ENCODE peak calls at places on chromosomes 1 and 21, in seven cellular contexts. One of them, this sample, is unnamed.

GRCh38 chr1:214296860-214297699 is 16.1 kb downstream of the SMYD2 start:
- DNase-seq in iPS DF 6.9: no peak
- DNase-seq in SK-N-MC: no peak
- DNase-seq in ascending aorta: no peak
- DNase-seq in esophagus squamous epithelium: no peak
- DNase-seq in SJSA1: peak; percentile 76
- DNase-seq in stomach: no peak
- DNase-seq in this sample: no peak

GRCh38 chr1:14300991-14301703 is 297.3 kb upstream of the KAZN start:
- DNase-seq in esophagus squamous epithelium: no peak
- DNase-seq in SJSA1: no peak
- DNase-seq in ascending aorta: no peak
- DNase-seq in stomach: peak; percentile 26
- DNase-seq in SK-N-MC: no peak
- DNase-seq in iPS DF 6.9: no peak
- DNase-seq in this sample: no peak

GRCh38 chr1:19654886-19655717 is 9.6 kb upstream of the HTR6 start:
- DNase-seq in SK-N-MC: no peak
- DNase-seq in stomach: no peak
- DNase-seq in ascending aorta: no peak
- DNase-seq in iPS DF 6.9: no peak
- DNase-seq in esophagus squamous epithelium: no peak
- DNase-seq in SJSA1: no peak
- DNase-seq in this sample: no peak

GRCh38 chr21:15688016-15688415 is 41.8 kb upstream of the USP25 start:
- DNase-seq in SJSA1: no peak
- DNase-seq in iPS DF 6.9: no peak
- DNase-seq in ascending aorta: no peak
- DNase-seq in esophagus squamous epithelium: no peak
- DNase-seq in stomach: no peak
- DNase-seq in SK-N-MC: no peak
- DNase-seq in this sample: no peak

GRCh38 chr1:203040518-203041275 is 14.4 kb downstream of the PPFIA4 start:
- DNase-seq in stomach: no peak
- DNase-seq in SK-N-MC: no peak
- DNase-seq in iPS DF 6.9: no peak
- DNase-seq in ascending aorta: no peak
- DNase-seq in esophagus squamous epithelium: no peak
- DNase-seq in SJSA1: no peak
- DNase-seq in this sample: no peak

GRCh38 chr21:14581902-14582457 is 35.9 kb upstream of the SAMSN1 start:
- DNase-seq in stomach: no peak
- DNase-seq in SJSA1: no peak
- DNase-seq in SK-N-MC: no peak
- DNase-seq in ascending aorta: no peak
- DNase-seq in iPS DF 6.9: no peak
- DNase-seq in esophagus squamous epithelium: no peak
- DNase-seq in this sample: no peak

GRCh38 chr1:175169305-175170018 is 23.1 kb downstream of the KIAA0040 start:
- DNase-seq in stomach: no peak
- DNase-seq in esophagus squamous epithelium: no peak
- DNase-seq in iPS DF 6.9: no peak
- DNase-seq in SK-N-MC: no peak
- DNase-seq in SJSA1: peak; percentile 52
- DNase-seq in ascending aorta: no peak
- DNase-seq in this sample: no peak

GRCh38 chr21:16366207-16366606 is 636.4 kb downstream of the USP25 start:
- DNase-seq in ascending aorta: no peak
- DNase-seq in iPS DF 6.9: no peak
- DNase-seq in SK-N-MC: no peak
- DNase-seq in stomach: no peak
- DNase-seq in esophagus squamous epithelium: no peak
- DNase-seq in SJSA1: no peak
- DNase-seq in this sample: no peak

GRCh38 chr21:28592205-28592845 is 400.4 kb downstream of the LTN1 start:
- DNase-seq in esophagus squamous epithelium: no peak
- DNase-seq in stomach: no peak
- DNase-seq in iPS DF 6.9: no peak
- DNase-seq in SK-N-MC: peak; percentile 61
- DNase-seq in ascending aorta: no peak
- DNase-seq in SJSA1: no peak
- DNase-seq in this sample: no peak

GRCh38 chr1:226064816-226065248 is 2.3 kb downstream of the H3-3A start:
- DNase-seq in SK-N-MC: no peak
- DNase-seq in iPS DF 6.9: no peak
- DNase-seq in ascending aorta: peak; percentile 72
- DNase-seq in esophagus squamous epithelium: no peak
- DNase-seq in stomach: peak; percentile 52
- DNase-seq in SJSA1: no peak
- DNase-seq in this sample: no peak

GRCh38 chr1:64961923-64962322 is 4.4 kb downstream of the JAK1 start:
- DNase-seq in stomach: no peak
- DNase-seq in SJSA1: no peak
- DNase-seq in iPS DF 6.9: no peak
- DNase-seq in SK-N-MC: peak; percentile 58
- DNase-seq in esophagus squamous epithelium: no peak
- DNase-seq in ascending aorta: no peak
- DNase-seq in this sample: no peak

GRCh38 chr1:244450597-244451538 is 841 bp downstream of the ADSS2 start:
- DNase-seq in ascending aorta: peak; percentile 75
- DNase-seq in SJSA1: peak; percentile 65
- DNase-seq in iPS DF 6.9: no peak
- DNase-seq in stomach: peak; percentile 38
- DNase-seq in esophagus squamous epithelium: no peak
- DNase-seq in SK-N-MC: no peak
- DNase-seq in this sample: no peak

GRCh38 chr1:9065213-9065751 is 4.2 kb downstream of the SLC2A5 start:
- DNase-seq in stomach: no peak
- DNase-seq in SJSA1: no peak
- DNase-seq in ascending aorta: no peak
- DNase-seq in SK-N-MC: no peak
- DNase-seq in esophagus squamous epithelium: no peak
- DNase-seq in iPS DF 6.9: no peak
- DNase-seq in this sample: no peak

GRCh38 chr21:43770066-43770655 is 5.9 kb downstream of the CSTB start:
- DNase-seq in SK-N-MC: no peak
- DNase-seq in stomach: no peak
- DNase-seq in iPS DF 6.9: no peak
- DNase-seq in SJSA1: no peak
- DNase-seq in ascending aorta: no peak
- DNase-seq in esophagus squamous epithelium: no peak
- DNase-seq in this sample: no peak

GRCh38 chr1:95012389-95012788 is 60.4 kb downstream of the ALG14 start:
- DNase-seq in iPS DF 6.9: no peak
- DNase-seq in esophagus squamous epithelium: no peak
- DNase-seq in ascending aorta: no peak
- DNase-seq in stomach: no peak
- DNase-seq in SJSA1: no peak
- DNase-seq in SK-N-MC: no peak
- DNase-seq in this sample: no peak

GRCh38 chr1:203742446-203742845 is 22.5 kb upstream of the LAX1 start:
- DNase-seq in stomach: no peak
- DNase-seq in SK-N-MC: no peak
- DNase-seq in iPS DF 6.9: no peak
- DNase-seq in ascending aorta: no peak
- DNase-seq in SJSA1: no peak
- DNase-seq in esophagus squamous epithelium: no peak
- DNase-seq in this sample: no peak

GRCh38 chr1:62025154-62025553 is 169.5 kb upstream of the L1TD1 start:
- DNase-seq in SJSA1: no peak
- DNase-seq in iPS DF 6.9: no peak
- DNase-seq in stomach: no peak
- DNase-seq in SK-N-MC: no peak
- DNase-seq in esophagus squamous epithelium: no peak
- DNase-seq in ascending aorta: no peak
- DNase-seq in this sample: no peak

GRCh38 chr21:46183910-46184624 is at the start of gene SPATC1L:
- DNase-seq in iPS DF 6.9: no peak
- DNase-seq in SK-N-MC: peak; percentile 47
- DNase-seq in ascending aorta: peak; percentile 69
- DNase-seq in stomach: peak; percentile 39
- DNase-seq in SJSA1: peak; percentile 63
- DNase-seq in esophagus squamous epithelium: no peak
- DNase-seq in this sample: no peak

GRCh38 chr1:8711161-8711560 is 106.3 kb downstream of the RERE start:
- DNase-seq in iPS DF 6.9: no peak
- DNase-seq in stomach: no peak
- DNase-seq in SJSA1: no peak
- DNase-seq in ascending aorta: no peak
- DNase-seq in esophagus squamous epithelium: no peak
- DNase-seq in SK-N-MC: no peak
- DNase-seq in this sample: no peak

GRCh38 chr1:172351761-172352161 is 68.7 kb upstream of the C1orf105 start:
- DNase-seq in SJSA1: no peak
- DNase-seq in iPS DF 6.9: no peak
- DNase-seq in ascending aorta: no peak
- DNase-seq in stomach: no peak
- DNase-seq in esophagus squamous epithelium: no peak
- DNase-seq in SK-N-MC: no peak
- DNase-seq in this sample: no peak
- H3K27ac ChIP-seq in SJSA1: peak overlapping the region; percentile 2
- H3K27ac ChIP-seq in iPS DF 6.9: no peak overlapping the region
- H3K27ac ChIP-seq in ascending aorta: no peak overlapping the region
- H3K27ac ChIP-seq in stomach: no peak overlapping the region
- H3K27ac ChIP-seq in esophagus squamous epithelium: no peak overlapping the region
- H3K27ac ChIP-seq in SK-N-MC: peak overlapping the region; percentile 61
- H3K27ac ChIP-seq in this sample: no peak overlapping the region

GRCh38 chr1:159436469-159436868 is 3.1 kb upstream of the OR10J1 start:
- DNase-seq in esophagus squamous epithelium: no peak
- DNase-seq in SJSA1: no peak
- DNase-seq in SK-N-MC: no peak
- DNase-seq in ascending aorta: no peak
- DNase-seq in iPS DF 6.9: no peak
- DNase-seq in stomach: no peak
- DNase-seq in this sample: no peak

GRCh38 chr1:159442428-159442827 is 2.9 kb downstream of the OR10J1 start:
- DNase-seq in stomach: no peak
- DNase-seq in SJSA1: no peak
- DNase-seq in esophagus squamous epithelium: no peak
- DNase-seq in SK-N-MC: no peak
- DNase-seq in ascending aorta: no peak
- DNase-seq in iPS DF 6.9: no peak
- DNase-seq in this sample: no peak

GRCh38 chr1:159441360-159441759 is 1.8 kb downstream of the OR10J1 start:
- DNase-seq in SJSA1: no peak
- DNase-seq in SK-N-MC: no peak
- DNase-seq in ascending aorta: no peak
- DNase-seq in esophagus squamous epithelium: no peak
- DNase-seq in iPS DF 6.9: no peak
- DNase-seq in stomach: no peak
- DNase-seq in this sample: no peak

GRCh38 chr1:159443063-159443750 is 3.7 kb downstream of the OR10J1 start:
- DNase-seq in ascending aorta: no peak
- DNase-seq in esophagus squamous epithelium: no peak
- DNase-seq in SJSA1: no peak
- DNase-seq in iPS DF 6.9: no peak
- DNase-seq in stomach: no peak
- DNase-seq in SK-N-MC: no peak
- DNase-seq in this sample: no peak

DNA sequence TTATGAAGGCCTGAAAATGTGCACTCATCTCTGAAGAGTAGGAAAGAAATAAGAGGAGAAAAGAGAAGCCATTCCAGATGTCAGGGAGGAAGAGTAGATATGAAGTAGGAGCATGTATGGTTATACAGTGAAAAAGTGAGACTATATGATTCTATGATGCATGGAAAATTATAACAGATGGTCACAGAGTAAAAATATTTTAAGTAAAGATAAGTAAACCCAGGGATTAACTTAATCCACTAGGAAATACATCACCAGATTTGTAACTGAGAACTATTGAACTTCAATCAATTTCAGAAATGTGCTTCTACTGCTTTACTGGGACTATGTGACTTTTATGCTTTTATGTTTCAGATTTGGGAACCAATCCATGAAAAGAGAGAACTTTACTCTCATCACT is at the start of gene OR10J1:
- DNase-seq in iPS DF 6.9: no peak
- DNase-seq in SJSA1: no peak
- DNase-seq in SK-N-MC: no peak
- DNase-seq in ascending aorta: no peak
- DNase-seq in esophagus squamous epithelium: no peak
- DNase-seq in stomach: no peak
- DNase-seq in this sample: no peak
- H3K9me3 ChIP-seq in iPS DF 6.9: no peaks in the 10 kb centered on the region
- H3K9me3 ChIP-seq in SJSA1: no peaks in the 10 kb centered on the region
- H3K9me3 ChIP-seq in SK-N-MC: no peaks in the 10 kb centered on the region
- H3K9me3 ChIP-seq in ascending aorta: no peaks in the 10 kb centered on the region
- H3K9me3 ChIP-seq in esophagus squamous epithelium: no peaks in the 10 kb centered on the region
- H3K9me3 ChIP-seq in stomach: no peaks in the 10 kb centered on the region
- H3K9me3 ChIP-seq in this sample: no peaks in the 10 kb centered on the region

GRCh38 chr1:182604835-182605164 is 611 bp upstream of the RGS16 start:
- DNase-seq in SJSA1: no peak
- DNase-seq in SK-N-MC: no peak
- DNase-seq in ascending aorta: no peak
- DNase-seq in iPS DF 6.9: no peak
- DNase-seq in esophagus squamous epithelium: no peak
- DNase-seq in stomach: no peak
- DNase-seq in this sample: no peak
- H3K4me3 ChIP-seq in SJSA1: no peak overlapping the region
- H3K4me3 ChIP-seq in SK-N-MC: peak overlapping the region; percentile 87
- H3K4me3 ChIP-seq in ascending aorta: peak overlapping the region; percentile 75
- H3K4me3 ChIP-seq in iPS DF 6.9: no peak overlapping the region
- H3K4me3 ChIP-seq in esophagus squamous epithelium: peak overlapping the region; percentile 73
- H3K4me3 ChIP-seq in stomach: peak overlapping the region; percentile 57
- H3K4me3 ChIP-seq in this sample: peak overlapping the region; percentile 81

GRCh38 chr1:209132736-209133467 is 450.6 kb upstream of the CAMK1G start:
- DNase-seq in iPS DF 6.9: no peak
- DNase-seq in ascending aorta: no peak
- DNase-seq in SJSA1: no peak
- DNase-seq in SK-N-MC: no peak
- DNase-seq in esophagus squamous epithelium: no peak
- DNase-seq in stomach: no peak
- DNase-seq in this sample: no peak
- H3K27ac ChIP-seq in iPS DF 6.9: no peak overlapping the region
- H3K27ac ChIP-seq in ascending aorta: no peak overlapping the region
- H3K27ac ChIP-seq in SJSA1: no peak overlapping the region
- H3K27ac ChIP-seq in SK-N-MC: no peak overlapping the region
- H3K27ac ChIP-seq in esophagus squamous epithelium: no peak overlapping the region
- H3K27ac ChIP-seq in stomach: no peak overlapping the region
- H3K27ac ChIP-seq in this sample: no peak overlapping the region

DNA sequence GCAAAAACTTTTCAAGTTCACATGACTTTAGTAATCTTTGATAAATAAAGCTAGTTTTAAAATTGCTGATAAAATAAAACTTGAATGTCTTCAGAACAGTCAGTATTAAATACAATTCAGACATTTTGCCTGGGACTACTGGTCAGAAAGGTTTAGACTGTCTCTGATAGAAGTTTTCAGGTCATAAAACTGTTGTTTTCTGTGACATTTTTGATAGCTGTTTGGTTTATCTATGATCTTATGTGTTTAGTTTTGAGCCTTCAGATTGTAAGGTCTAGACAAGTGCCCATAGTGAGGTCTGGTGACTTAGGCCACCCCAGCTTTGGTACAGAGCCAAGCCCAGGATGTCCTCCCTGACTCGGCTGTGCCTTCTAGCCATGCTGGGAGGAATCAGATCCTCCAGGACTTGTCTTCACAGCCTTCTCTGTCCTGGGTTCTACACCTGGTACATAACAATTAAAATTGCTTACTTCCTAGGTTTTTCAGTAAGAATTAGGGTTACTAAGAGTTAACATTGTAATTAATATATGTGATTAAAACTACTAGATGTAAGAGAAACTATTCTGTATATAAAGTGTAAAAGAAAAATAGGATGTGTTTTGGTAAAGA is 15.1 kb upstream of the DNAH14 start:
- DNase-seq in stomach: no peak
- DNase-seq in iPS DF 6.9: no peak
- DNase-seq in SK-N-MC: no peak
- DNase-seq in SJSA1: no peak
- DNase-seq in esophagus squamous epithelium: no peak
- DNase-seq in ascending aorta: no peak
- DNase-seq in this sample: no peak
- H3K9me3 ChIP-seq in stomach: peaks cover 45% of the 10 kb centered on the region
- H3K9me3 ChIP-seq in iPS DF 6.9: peaks cover 2% of the 10 kb centered on the region
- H3K9me3 ChIP-seq in SK-N-MC: peaks cover 3% of the 10 kb centered on the region
- H3K9me3 ChIP-seq in SJSA1: peaks cover 9% of the 10 kb centered on the region
- H3K9me3 ChIP-seq in esophagus squamous epithelium: peaks cover 22% of the 10 kb centered on the region
- H3K9me3 ChIP-seq in ascending aorta: no peaks in the 10 kb centered on the region
- H3K9me3 ChIP-seq in this sample: peaks cover 12% of the 10 kb centered on the region